ENCODE peak calls at places on chromosome 18, in ten cellular contexts. K is T-helper 17 cell; U is activated CD8-positive, alpha-beta T cell treated with anti-CD3 and anti-CD28 coated beads, Interleukin-2, amount 10 ng/mL, durations not matched to agents 7 days and 5 days; H is GM03348; R is activated CD4-positive, alpha-beta T cell treated with anti-CD3 and anti-CD28 coated beads, Interleukin-2, amount 50 U/mL, for 1 hour; E is colonic mucosa; O is CD14-positive monocyte; B is stimulated activated naive CD4-positive, alpha-beta T cell; S is brain pericyte; L is glomerular endothelial cell. F is an unnamed sample.

GRCh38 chr18:12946549-12947354 is 1.1 kb upstream of the SEH1L start:
- DNase-seq in B (no peak), R (no peak), L (peak), K (no peak), E (peak), H (peak), U (no peak), S (no peak), O (no peak), F (peak)

GRCh38 chr18:31241900-31242409 is 76.0 kb upstream of the DSG1 start:
- DNase-seq in O (no peak), L (no peak), E (peak), R (no peak), U (no peak), B (no peak), S (no peak), H (no peak), K (no peak), F (peak)

GRCh38 chr18:57648414-57648813 is 26.8 kb upstream of the NARS1 start:
- DNase-seq in S (no peak), L (no peak), H (no peak), B (no peak), U (no peak), O (no peak), K (no peak), R (no peak), E (no peak), F (no peak)

GRCh38 chr18:76873713-76874112 is 51.4 kb downstream of the ZNF236 start:
- DNase-seq in E (no peak), K (no peak), B (no peak), O (no peak), S (no peak), H (no peak), L (no peak), R (no peak), U (no peak), F (no peak)

GRCh38 chr18:26133652-26134051 is at the start of gene PSMA8:
- DNase-seq in H (no peak), R (peak), B (peak), L (no peak), S (no peak), U (peak), K (peak), E (no peak), O (peak), F (no peak)

GRCh38 chr18:13464432-13465125 is 246.0 kb downstream of the LDLRAD4 start:
- DNase-seq in K (peak), U (peak), L (peak), H (no peak), R (peak), B (peak), E (peak), O (peak), S (no peak), F (peak)

GRCh38 chr18:1014496-1014895 is 109.8 kb downstream of the ADCYAP1 start:
- DNase-seq in K (no peak), B (no peak), E (no peak), S (no peak), H (no peak), L (no peak), O (no peak), R (no peak), U (no peak), F (no peak)

GRCh38 chr18:76098728-76099514 is 396.1 kb downstream of the ZNF516 start:
- DNase-seq in E (no peak), K (no peak), O (no peak), H (no peak), U (no peak), R (no peak), B (no peak), L (no peak), S (no peak), F (peak)

GRCh38 chr18:12963069-12963468 is 15.3 kb downstream of the SEH1L start:
- DNase-seq in R (no peak), B (no peak), U (no peak), L (no peak), S (no peak), O (no peak), H (no peak), E (no peak), K (no peak), F (no peak)

GRCh38 chr18:47283476-47283875 is 32.0 kb upstream of the SKOR2 start:
- DNase-seq in O (no peak), E (no peak), R (no peak), H (peak), S (no peak), K (no peak), B (no peak), L (no peak), U (no peak), F (peak)

GRCh38 chr18:75456277-75456676 is 28.8 kb upstream of the SMIM21 start:
- DNase-seq in K (no peak), R (no peak), O (no peak), L (no peak), E (no peak), H (no peak), S (no peak), U (no peak), B (no peak), F (no peak)

GRCh38 chr18:50716902-50717301 is 102.9 kb downstream of the MRO start:
- DNase-seq in S (no peak), K (no peak), B (no peak), E (no peak), L (no peak), H (no peak), O (no peak), R (no peak), U (no peak), F (no peak)

F was measured in NB4.